ENCODE peak calls at places on chromosomes 7 and 10, in four cellular contexts. One of them, this sample, is unnamed. For H3K9me3, the result is how much of the 10 kb centered on the place peaks cover.

GRCh38 chr10:14617125-14617524 is 157.6 kb downstream of the FAM107B start:
- DNase-seq in GM23248: no peak
- DNase-seq in PC-9: no peak
- DNase-seq in SJCRH30: no peak
- DNase-seq in this sample: no peak

GRCh38 chr7:127741764-127742375 is 89.9 kb downstream of the SND1 start:
- DNase-seq in SJCRH30: no peak
- DNase-seq in GM23248: no peak
- DNase-seq in PC-9: no peak
- DNase-seq in this sample: no peak

GRCh38 chr10:86446424-86446823 is 75.2 kb downstream of the WAPL start:
- DNase-seq in PC-9: no peak
- DNase-seq in SJCRH30: no peak
- DNase-seq in GM23248: peak
- DNase-seq in this sample: no peak

GRCh38 chr7:128202287-128202957 is 38.7 kb upstream of the LEP start:
- DNase-seq in SJCRH30: no peak
- DNase-seq in GM23248: no peak
- DNase-seq in PC-9: no peak
- DNase-seq in this sample: no peak

GRCh38 chr7:7562736-7563135 is 3.9 kb upstream of the MIOS start:
- DNase-seq in SJCRH30: no peak
- DNase-seq in PC-9: no peak
- DNase-seq in GM23248: peak
- DNase-seq in this sample: no peak

GRCh38 chr10:12564173-12564572 is 214.8 kb downstream of the CAMK1D start:
- DNase-seq in SJCRH30: no peak
- DNase-seq in PC-9: no peak
- DNase-seq in GM23248: peak
- DNase-seq in this sample: no peak

GRCh38 chr10:470339-471003 is 219.0 kb downstream of the DIP2C start:
- DNase-seq in GM23248: no peak
- DNase-seq in PC-9: no peak
- DNase-seq in SJCRH30: no peak
- DNase-seq in this sample: no peak

GRCh38 chr7:134520130-134520529 is 7.2 kb upstream of the AKR1B10 start:
- DNase-seq in SJCRH30: no peak
- DNase-seq in PC-9: no peak
- DNase-seq in GM23248: peak
- DNase-seq in this sample: no peak

GRCh38 chr7:92810242-92810611 is 26.1 kb downstream of the CDK6 start:
- DNase-seq in GM23248: no peak
- DNase-seq in SJCRH30: no peak
- DNase-seq in PC-9: no peak
- DNase-seq in this sample: no peak

GRCh38 chr10:44830022-44830421 is 81.1 kb upstream of the TMEM72 start:
- DNase-seq in PC-9: no peak
- DNase-seq in GM23248: peak
- DNase-seq in SJCRH30: no peak
- DNase-seq in this sample: peak

GRCh38 chr10:77824893-77825292 is 101.7 kb downstream of the DLG5 start:
- DNase-seq in GM23248: no peak
- DNase-seq in PC-9: no peak
- DNase-seq in SJCRH30: no peak
- DNase-seq in this sample: no peak

GRCh38 chr10:13113544-13113943 is 13.6 kb downstream of the OPTN start:
- DNase-seq in PC-9: no peak
- DNase-seq in SJCRH30: no peak
- DNase-seq in GM23248: no peak
- DNase-seq in this sample: no peak

GRCh38 chr10:51895209-51895608 is 195.8 kb upstream of the CSTF2T start:
- DNase-seq in GM23248: peak
- DNase-seq in PC-9: no peak
- DNase-seq in SJCRH30: no peak
- DNase-seq in this sample: peak

GRCh38 chr7:116511552-116512523 is 12.3 kb downstream of the CAV2 start:
- DNase-seq in SJCRH30: no peak
- DNase-seq in PC-9: peak
- DNase-seq in GM23248: peak
- DNase-seq in this sample: no peak

GRCh38 chr10:27470890-27471289 is 33.2 kb upstream of the RAB18 start:
- DNase-seq in PC-9: no peak
- DNase-seq in GM23248: no peak
- DNase-seq in SJCRH30: no peak
- DNase-seq in this sample: no peak

GRCh38 chr7:105454058-105454739 is 65.5 kb upstream of the SRPK2 start:
- DNase-seq in SJCRH30: peak
- DNase-seq in GM23248: peak
- DNase-seq in PC-9: no peak
- DNase-seq in this sample: peak

GRCh38 chr10:27252267-27253000 is 11.8 kb upstream of the ACBD5 start:
- DNase-seq in PC-9: peak
- DNase-seq in SJCRH30: no peak
- DNase-seq in GM23248: peak
- DNase-seq in this sample: no peak

GRCh38 chr7:120272896-120273475 is at the start of gene KCND2:
- DNase-seq in PC-9: peak
- DNase-seq in SJCRH30: peak
- DNase-seq in GM23248: peak
- DNase-seq in this sample: no peak

GRCh38 chr10:96565774-96566173 is 21.0 kb downstream of the TM9SF3 start:
- DNase-seq in GM23248: peak
- DNase-seq in SJCRH30: no peak
- DNase-seq in PC-9: no peak
- DNase-seq in this sample: peak

GRCh38 chr10:28632597-28632940 is 44.8 kb upstream of the BAMBI start:
- DNase-seq in PC-9: no peak
- DNase-seq in SJCRH30: no peak
- DNase-seq in GM23248: no peak
- DNase-seq in this sample: no peak

GRCh38 chr10:101601541-101601940 is 13.4 kb downstream of the DPCD start:
- DNase-seq in GM23248: no peak
- DNase-seq in SJCRH30: no peak
- DNase-seq in PC-9: no peak
- DNase-seq in this sample: no peak

GRCh38 chr7:100153713-100154519 is 4.6 kb downstream of the TRAPPC14 start:
- DNase-seq in GM23248: peak
- DNase-seq in SJCRH30: no peak
- DNase-seq in PC-9: no peak
- DNase-seq in this sample: no peak

GRCh38 chr10:73519336-73519735 is 23.5 kb upstream of the PPP3CB start:
- DNase-seq in SJCRH30: no peak
- DNase-seq in GM23248: no peak
- DNase-seq in PC-9: no peak
- DNase-seq in this sample: no peak

GRCh38 chr10:126478600-126478999 is 90.3 kb upstream of the ADAM12 start:
- DNase-seq in SJCRH30: no peak
- DNase-seq in GM23248: no peak
- DNase-seq in PC-9: no peak
- DNase-seq in this sample: no peak

GRCh38 chr7:111439977-111440376 is 122.3 kb downstream of the IMMP2L start:
- DNase-seq in PC-9: no peak
- DNase-seq in GM23248: peak
- DNase-seq in SJCRH30: no peak
- DNase-seq in this sample: no peak

DNA sequence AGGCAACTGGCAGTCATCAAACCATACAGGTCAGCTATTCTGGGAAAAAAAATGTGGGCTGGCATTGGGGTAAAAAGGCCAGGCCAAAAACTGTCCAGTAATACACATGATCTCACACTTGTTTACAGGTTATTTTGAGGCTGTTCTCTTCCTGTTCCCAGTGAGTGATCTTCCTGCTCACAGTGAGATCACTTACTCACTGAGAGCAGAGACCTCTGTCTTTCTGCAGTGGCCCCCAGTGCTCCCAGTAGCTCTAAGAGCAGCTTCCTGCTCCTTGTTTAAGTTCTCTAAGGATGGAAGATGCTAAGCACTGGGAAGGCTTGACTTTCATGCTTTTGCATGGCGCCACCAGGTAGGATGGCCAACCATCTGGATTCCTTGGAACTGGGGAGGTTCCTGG is 93.5 kb upstream of the KIAA1217 start:
- DNase-seq in SJCRH30: no peak
- DNase-seq in PC-9: no peak
- DNase-seq in GM23248: peak
- DNase-seq in this sample: no peak
- H3K4me3 ChIP-seq in SJCRH30: no peak
- H3K4me3 ChIP-seq in PC-9: no peak
- H3K4me3 ChIP-seq in GM23248: no peak
- H3K4me3 ChIP-seq in this sample: no peak

GRCh38 chr10:37015498-37015897 is 109.9 kb upstream of the ANKRD30A start:
- DNase-seq in GM23248: no peak
- DNase-seq in PC-9: no peak
- DNase-seq in SJCRH30: no peak
- DNase-seq in this sample: no peak
- H3K9me3 ChIP-seq in GM23248: under half
- H3K9me3 ChIP-seq in PC-9: under half
- H3K9me3 ChIP-seq in SJCRH30: under half
- H3K9me3 ChIP-seq in this sample: under half

DNA sequence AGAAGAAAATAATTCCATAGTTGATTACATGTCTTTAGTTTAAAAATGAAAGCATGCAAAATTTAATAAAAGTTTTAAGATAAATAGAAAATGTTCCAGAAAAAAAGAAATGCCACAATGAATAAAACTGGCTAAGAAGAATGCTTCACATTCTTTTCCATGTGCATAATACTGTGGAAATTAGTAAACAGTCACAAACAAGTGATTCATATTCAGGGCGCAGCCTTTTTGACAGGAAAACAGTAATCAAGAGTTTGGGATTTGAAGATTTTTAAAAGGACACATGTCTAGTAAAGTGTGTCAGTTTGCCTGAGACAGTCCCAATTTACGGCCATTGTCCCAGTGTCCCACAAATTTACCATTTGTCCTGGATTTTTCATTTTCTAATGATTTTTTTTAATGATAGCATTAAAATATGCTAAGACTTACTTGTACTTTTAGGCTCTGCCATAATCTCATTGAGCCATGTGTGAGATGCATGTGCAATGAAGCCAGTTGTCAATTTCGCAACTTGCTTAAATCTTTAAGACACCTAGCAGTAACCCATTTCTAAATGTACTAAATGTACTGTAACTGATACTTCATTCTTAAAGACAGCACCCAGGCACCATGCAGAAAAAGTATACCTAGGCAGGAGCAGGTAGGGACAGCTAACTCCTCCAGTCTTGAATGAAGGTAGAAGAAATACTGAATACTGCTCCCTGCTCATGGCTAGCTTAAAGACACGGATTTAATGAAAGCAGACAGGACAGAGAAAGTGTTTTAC is 46.9 kb downstream of the ZNF438 start:
- DNase-seq in GM23248: peak
- DNase-seq in SJCRH30: no peak
- DNase-seq in PC-9: no peak
- DNase-seq in this sample: no peak
- H3K27ac ChIP-seq in GM23248: peak
- H3K27ac ChIP-seq in SJCRH30: no peak
- H3K27ac ChIP-seq in PC-9: peak
- H3K27ac ChIP-seq in this sample: no peak

DNA sequence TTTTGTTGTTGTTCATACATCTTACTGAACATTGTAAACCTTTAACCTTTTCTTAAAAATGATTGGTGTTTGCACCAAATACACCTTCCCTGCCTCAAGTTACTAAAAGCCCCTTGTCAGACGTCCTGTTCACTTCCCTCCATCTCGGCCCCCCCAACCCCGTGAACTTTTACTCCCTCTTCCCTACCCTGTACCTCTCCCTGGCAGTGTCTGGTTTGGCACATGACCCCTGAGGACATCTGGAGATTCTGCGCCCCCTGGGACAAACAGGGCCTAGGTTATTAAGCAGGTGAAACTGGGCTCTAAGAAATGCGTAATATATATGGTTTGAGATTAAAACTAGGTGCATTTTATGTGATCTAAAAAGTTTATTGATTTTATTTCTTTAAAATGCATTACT is 1.4 kb downstream of the PPP2R2D start:
- DNase-seq in GM23248: no peak
- DNase-seq in SJCRH30: no peak
- DNase-seq in PC-9: no peak
- DNase-seq in this sample: no peak
- H3K4me3 ChIP-seq in GM23248: peak
- H3K4me3 ChIP-seq in SJCRH30: peak
- H3K4me3 ChIP-seq in PC-9: peak
- H3K4me3 ChIP-seq in this sample: peak

GRCh38 chr10:131082991-131083465 is 228.5 kb downstream of the TCERG1L start:
- DNase-seq in SJCRH30: peak
- DNase-seq in PC-9: no peak
- DNase-seq in GM23248: no peak
- DNase-seq in this sample: no peak
- H3K9me3 ChIP-seq in SJCRH30: under half
- H3K9me3 ChIP-seq in PC-9: under half
- H3K9me3 ChIP-seq in GM23248: under half
- H3K9me3 ChIP-seq in this sample: half or more

DNA sequence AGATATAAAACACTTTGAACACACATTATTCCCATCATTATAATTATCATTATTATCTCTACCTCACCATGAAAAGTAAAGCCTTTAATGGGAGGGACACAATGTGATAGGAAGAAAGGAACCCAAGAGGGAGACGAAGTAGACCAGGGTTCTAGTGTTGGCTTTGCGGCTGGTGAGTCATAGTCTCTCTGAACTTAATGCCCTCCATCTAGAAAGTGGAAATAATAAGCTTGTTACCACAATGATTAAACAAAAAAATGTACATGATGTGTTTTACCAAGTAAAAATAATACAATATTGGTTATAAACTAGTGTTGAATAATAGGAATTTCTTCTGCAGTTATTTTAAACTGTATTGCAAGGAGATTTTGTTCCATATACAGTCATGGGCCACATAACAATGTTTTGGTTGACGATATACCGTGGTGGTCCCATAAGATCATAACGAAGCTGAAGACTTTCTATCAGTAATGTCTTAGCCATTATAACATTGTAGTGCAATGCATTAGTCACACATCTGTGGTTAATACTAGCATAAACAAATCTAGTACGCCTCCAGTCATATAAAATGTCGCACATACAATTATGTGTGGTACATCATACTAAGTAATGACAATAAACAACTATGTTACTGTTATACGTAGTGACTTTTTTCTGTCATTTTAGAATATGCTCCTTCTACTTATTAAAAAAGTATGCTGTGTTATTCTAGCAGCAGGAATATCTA is 450.6 kb upstream of the SORCS1 start:
- DNase-seq in GM23248: peak
- DNase-seq in SJCRH30: peak
- DNase-seq in PC-9: no peak
- DNase-seq in this sample: no peak
- H3K27ac ChIP-seq in GM23248: peak
- H3K27ac ChIP-seq in SJCRH30: peak
- H3K27ac ChIP-seq in PC-9: no peak
- H3K27ac ChIP-seq in this sample: no peak

GRCh38 chr7:90584420-90584819 is 11.7 kb upstream of the CDK14 start:
- DNase-seq in GM23248: no peak
- DNase-seq in PC-9: no peak
- DNase-seq in SJCRH30: no peak
- DNase-seq in this sample: no peak
- H3K4me3 ChIP-seq in GM23248: no peak
- H3K4me3 ChIP-seq in PC-9: no peak
- H3K4me3 ChIP-seq in SJCRH30: no peak
- H3K4me3 ChIP-seq in this sample: no peak

GRCh38 chr7:138188290-138188858 is 112.1 kb downstream of the AKR1D1 start:
- DNase-seq in GM23248: no peak
- DNase-seq in SJCRH30: no peak
- DNase-seq in PC-9: no peak
- DNase-seq in this sample: no peak
- H3K9me3 ChIP-seq in GM23248: under half
- H3K9me3 ChIP-seq in SJCRH30: under half
- H3K9me3 ChIP-seq in PC-9: under half
- H3K9me3 ChIP-seq in this sample: under half

This sample was measured in AG04450.